ENCODE peak calls at places on chromosomes 1 and 21, in six cellular contexts. I is MM.1S, A is heart right ventricle, Y is neural crest cell, T is lower lobe of right lung, W is mucosa of descending colon. D is an unnamed sample.

GRCh38 chr1:29259802-29260441 is 23.6 kb downstream of the PTPRU start:
- DNase-seq in A (peak), Y (peak), W (peak), T (peak), I (no peak), D (peak)

GRCh38 chr21:45420061-45420521 is 15.1 kb downstream of the COL18A1 start:
- DNase-seq in W (peak), I (no peak), A (peak), T (peak), Y (no peak), D (no peak)

GRCh38 chr1:39110882-39111281 is 84.7 kb downstream of the NDUFS5 start:
- DNase-seq in I (no peak), Y (no peak), W (no peak), T (no peak), A (no peak), D (peak)

GRCh38 chr1:152182942-152183341 is 23.9 kb upstream of the RPTN start:
- DNase-seq in I (no peak), W (no peak), T (no peak), A (no peak), Y (no peak), D (peak)

GRCh38 chr1:231423648-231424047 is 1.6 kb upstream of the EGLN1 start:
- DNase-seq in I (no peak), Y (no peak), W (no peak), T (no peak), A (no peak), D (no peak)

GRCh38 chr1:197320991-197321531 is 53.0 kb downstream of the CRB1 start:
- DNase-seq in A (no peak), W (no peak), T (no peak), I (no peak), Y (no peak), D (peak)

GRCh38 chr1:35518183-35518582 is 39.0 kb downstream of the KIAA0319L start:
- DNase-seq in W (no peak), T (no peak), A (no peak), Y (no peak), I (no peak), D (no peak)

GRCh38 chr1:157363660-157364140 is 188.6 kb downstream of the FCRL5 start:
- DNase-seq in Y (no peak), T (no peak), A (no peak), W (peak), I (peak), D (peak)

GRCh38 chr1:33986389-33987095 is 122.7 kb downstream of the HMGB4 start:
- DNase-seq in W (no peak), A (peak), I (no peak), Y (no peak), T (no peak), D (no peak)

GRCh38 chr1:22673486-22674409 is 20.7 kb downstream of the C1QB start:
- DNase-seq in A (peak), Y (peak), T (no peak), W (peak), I (no peak), D (peak)

GRCh38 chr1:231347961-231348360 is 9.9 kb downstream of the SPRTN start:
- DNase-seq in T (no peak), A (no peak), I (no peak), W (no peak), Y (no peak), D (no peak)

GRCh38 chr1:29415156-29415830 is 179.0 kb downstream of the PTPRU start:
- DNase-seq in W (no peak), T (no peak), Y (no peak), I (no peak), A (no peak), D (peak)

GRCh38 chr1:211830330-211831142 is at the start of gene LPGAT1:
- DNase-seq in T (peak), Y (peak), I (peak), A (peak), W (peak), D (peak)

GRCh38 chr1:32496127-32496526 is 31.3 kb downstream of the ZBTB8B start:
- DNase-seq in A (no peak), I (no peak), Y (no peak), T (no peak), W (no peak), D (peak)

GRCh38 chr1:107187399-107187798 is 46.6 kb downstream of the NTNG1 start:
- DNase-seq in I (no peak), T (no peak), Y (no peak), A (no peak), W (no peak), D (no peak)

GRCh38 chr1:234617135-234617985 is 7.4 kb upstream of the IRF2BP2 start:
- DNase-seq in A (no peak), W (no peak), T (no peak), I (no peak), Y (no peak), D (peak)

GRCh38 chr21:36929622-36930021 is 36.8 kb downstream of the HLCS start:
- DNase-seq in I (peak), A (no peak), Y (no peak), W (no peak), T (no peak), D (peak)
- TF ChIP-seq CTCF in I (peak), A (no peak), Y (peak), W (no peak), T (no peak), D (peak)

GRCh38 chr1:51926171-51926812 is 47.8 kb upstream of the NRDC start:
- DNase-seq in Y (peak), W (no peak), I (peak), A (no peak), T (no peak), D (peak)
- TF ChIP-seq CTCF in Y (peak), W (no peak), I (peak), A (no peak), T (no peak), D (peak)

GRCh38 chr1:160942926-160943325 is 11.7 kb downstream of the ITLN2 start:
- DNase-seq in W (no peak), A (no peak), Y (no peak), I (no peak), T (no peak), D (peak)
- TF ChIP-seq CTCF in W (no peak), A (no peak), Y (no peak), I (peak), T (no peak), D (peak)

DNA sequence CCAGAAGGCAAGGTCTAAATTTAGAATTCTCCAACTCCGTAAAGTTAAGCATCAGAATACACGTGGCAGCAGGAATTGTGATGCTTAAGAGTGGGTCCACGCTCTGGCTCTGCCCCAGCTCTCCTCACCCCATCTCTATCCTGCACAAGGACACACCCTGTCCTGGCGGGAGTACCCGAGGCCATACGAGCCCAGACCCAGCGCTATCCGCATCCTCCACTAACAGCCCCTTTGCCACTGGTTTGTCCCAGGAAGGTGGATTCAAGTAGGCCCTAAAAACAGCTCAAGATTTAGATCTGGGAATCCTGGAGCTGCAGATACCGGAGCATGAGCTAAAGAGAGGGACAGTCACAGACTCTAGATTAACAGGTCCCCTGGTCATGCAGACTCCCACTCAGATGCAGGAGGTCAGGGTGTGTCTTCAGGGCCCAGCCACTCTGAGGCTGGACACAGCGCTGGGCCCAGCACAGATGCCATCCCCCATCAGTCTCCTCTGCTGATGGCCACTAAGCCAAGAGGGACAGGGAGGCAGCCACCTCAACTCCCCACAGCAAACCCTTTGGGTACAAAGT is 393.3 kb downstream of the NPHP4 start:
- DNase-seq in A (no peak), Y (no peak), T (no peak), W (no peak), I (no peak), D (no peak)
- TF ChIP-seq CTCF in A (no peak), Y (no peak), T (no peak), W (no peak), I (no peak), D (no peak)

GRCh38 chr1:206839006-206839560 is 26.3 kb upstream of the IL20 start:
- DNase-seq in W (no peak), A (no peak), T (no peak), Y (no peak), I (no peak), D (no peak)

GRCh38 chr1:206836111-206836510 is 29.3 kb upstream of the IL20 start:
- DNase-seq in W (no peak), A (no peak), T (no peak), Y (no peak), I (no peak), D (no peak)

GRCh38 chr1:206841609-206842323 is 23.7 kb upstream of the IL20 start:
- DNase-seq in W (no peak), Y (no peak), T (no peak), I (no peak), A (no peak), D (no peak)

GRCh38 chr1:206842851-206843250 is 22.6 kb upstream of the IL20 start:
- DNase-seq in T (no peak), Y (no peak), I (no peak), W (no peak), A (no peak), D (no peak)

DNA sequence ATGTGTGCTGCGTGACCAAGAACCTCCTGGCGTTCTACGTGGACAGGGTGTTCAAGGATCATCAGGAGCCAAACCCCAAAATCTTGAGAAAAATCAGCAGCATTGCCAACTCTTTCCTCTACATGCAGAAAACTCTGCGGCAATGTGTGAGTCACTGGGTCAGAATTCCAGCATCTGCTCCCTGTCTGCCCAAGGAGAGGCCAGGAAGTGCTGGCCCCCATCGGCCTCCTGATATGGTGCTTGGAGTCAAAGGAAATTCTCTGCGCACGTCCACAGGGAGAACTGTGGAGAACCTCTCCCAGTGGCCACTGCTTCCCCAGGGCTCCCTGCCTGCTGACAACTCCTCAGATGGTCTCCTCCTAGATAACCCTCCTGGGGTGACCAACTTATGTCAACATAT is 25.6 kb upstream of the IL20 start:
- DNase-seq in W (no peak), Y (no peak), I (no peak), T (no peak), A (no peak), D (peak)
- TF ChIP-seq CTCF in W (no peak), Y (no peak), I (no peak), T (no peak), A (no peak), D (no peak)

GRCh38 chr1:156053770-156054499 is at the start of gene UBQLN4:
- DNase-seq in Y (peak), W (peak), A (peak), T (peak), I (peak), D (peak)
- TF ChIP-seq CTCF in Y (peak), W (peak), A (peak), T (peak), I (peak), D (peak)

DNA sequence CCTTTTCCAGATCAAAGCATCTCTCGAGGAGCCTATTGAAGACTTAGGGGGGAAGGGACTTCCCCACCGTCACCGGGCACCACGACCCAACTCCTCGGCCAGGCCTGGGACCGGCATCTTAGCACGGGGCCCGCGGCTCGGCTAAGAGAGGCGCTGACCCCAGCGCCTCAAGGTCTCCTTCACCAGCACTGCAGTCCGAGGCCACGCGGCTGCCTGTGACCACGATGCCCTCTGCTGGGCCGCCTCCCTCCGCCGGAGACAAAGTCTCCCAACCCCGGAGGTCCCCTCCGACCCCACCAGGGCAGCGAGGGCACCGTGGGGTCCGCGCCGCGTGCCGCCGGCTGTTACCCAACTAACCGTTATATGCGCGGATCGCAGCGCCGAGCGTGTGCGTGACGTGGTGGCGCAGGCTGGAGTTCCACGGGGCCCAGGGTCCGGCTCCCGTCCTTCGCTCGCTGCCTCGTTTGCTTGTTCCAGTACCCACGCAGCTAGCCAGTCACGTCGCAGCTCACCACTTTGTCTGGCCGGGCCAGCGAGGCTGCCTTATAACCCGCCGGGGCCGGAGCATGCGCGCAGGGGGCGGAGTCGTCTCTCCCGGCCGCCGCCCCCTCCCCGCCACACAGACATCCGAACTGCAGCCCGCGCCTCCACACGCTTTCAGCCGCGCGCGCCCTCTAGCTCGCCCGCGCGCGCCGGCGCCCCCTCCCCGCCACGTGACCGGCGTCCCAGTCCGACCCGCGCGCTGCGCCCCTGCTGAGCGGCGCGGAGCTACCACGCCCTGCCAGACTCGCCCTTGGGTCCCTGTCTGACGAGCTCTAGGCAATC is at the start of gene SLC16A1:
- DNase-seq in A (peak), T (peak), Y (peak), I (peak), W (peak), D (peak)
- TF ChIP-seq CTCF in A (peak), T (no peak), Y (peak), I (no peak), W (no peak), D (peak)

GRCh38 chr1:168235548-168235885 is 9.7 kb downstream of the SFT2D2 start:
- DNase-seq in A (no peak), W (no peak), I (no peak), Y (no peak), T (no peak), D (peak)
- TF ChIP-seq CTCF in A (no peak), W (no peak), I (no peak), Y (no peak), T (no peak), D (no peak)

D was measured in choroid plexus epithelial cell.